ENCODE peak calls at places on chromosomes 6 and 20, in four cellular contexts. P is AG04450, V is NCI-H460, W is T-helper 1 cell. U is an unnamed sample.

GRCh38 chr6:14499804-14500203 is 382.2 kb downstream of the CD83 start:
- DNase-seq in P (peak), V (peak), W (no peak), U (no peak)

GRCh38 chr6:144776031-144776819 is 491.1 kb downstream of the UTRN start:
- DNase-seq in P (no peak), V (no peak), W (no peak), U (no peak)

GRCh38 chr6:44104661-44105060 is 22.6 kb downstream of the MRPL14 start:
- DNase-seq in P (no peak), V (no peak), W (no peak), U (peak)

GRCh38 chr20:32574296-32575226 is 10.6 kb downstream of the NOL4L start:
- DNase-seq in P (peak), V (peak), W (no peak), U (no peak)

GRCh38 chr20:37757550-37757949 is 63.7 kb downstream of the CTNNBL1 start:
- DNase-seq in P (no peak), V (no peak), W (no peak), U (no peak)

GRCh38 chr6:166534658-166535406 is 51.6 kb downstream of the RAMACL start:
- DNase-seq in P (no peak), V (no peak), W (no peak), U (no peak)

GRCh38 chr6:23633986-23634385 is 492.0 kb upstream of the NRSN1 start:
- DNase-seq in P (no peak), V (no peak), W (no peak), U (no peak)

GRCh38 chr20:48238781-48239180 is 453.5 kb upstream of the SULF2 start:
- DNase-seq in P (no peak), V (no peak), W (no peak), U (peak)

GRCh38 chr20:16308754-16309153 is 264.5 kb downstream of the KIF16B start:
- DNase-seq in P (no peak), V (no peak), W (no peak), U (no peak)

GRCh38 chr6:157063935-157064322 is 259.4 kb downstream of the TMEM242 start:
- DNase-seq in P (no peak), V (no peak), W (no peak), U (no peak)

GRCh38 chr20:32752458-32753250 is 9.4 kb upstream of the COMMD7 start:
- DNase-seq in P (peak), V (no peak), W (no peak), U (no peak)

GRCh38 chr6:129069006-129069405 is 186.1 kb downstream of the LAMA2 start:
- DNase-seq in P (no peak), V (no peak), W (no peak), U (no peak)

GRCh38 chr20:17630806-17631195 is 51.2 kb downstream of the RRBP1 start:
- DNase-seq in P (no peak), V (no peak), W (no peak), U (no peak)

GRCh38 chr6:153328194-153328593 is 197.1 kb upstream of the RGS17 start:
- DNase-seq in P (no peak), V (no peak), W (no peak), U (no peak)

GRCh38 chr6:96394727-96395126 is 126.9 kb upstream of the UFL1 start:
- DNase-seq in P (no peak), V (no peak), W (no peak), U (no peak)

GRCh38 chr6:159184559-159184958 is 15.4 kb downstream of the FNDC1 start:
- DNase-seq in P (no peak), V (no peak), W (no peak), U (no peak)

GRCh38 chr6:13373488-13373886 is 45.1 kb upstream of the TBC1D7 start:
- DNase-seq in P (no peak), V (no peak), W (no peak), U (no peak)

GRCh38 chr20:23574977-23575376 is 6.7 kb upstream of the CST9L start:
- DNase-seq in P (no peak), V (no peak), W (no peak), U (no peak)

GRCh38 chr6:113856011-113856551 is 1.1 kb upstream of the MARCKS start:
- DNase-seq in P (no peak), V (no peak), W (no peak), U (no peak)

GRCh38 chr20:44720617-44720993 is 5.4 kb downstream of the CCN5 start:
- DNase-seq in P (no peak), V (peak), W (no peak), U (no peak)

GRCh38 chr6:83365931-83366330 is 64.9 kb downstream of the ME1 start:
- DNase-seq in P (no peak), V (no peak), W (no peak), U (no peak)

GRCh38 chr6:55874309-55874708 is 1.1 kb downstream of the BMP5 start:
- DNase-seq in P (no peak), V (no peak), W (no peak), U (no peak)

GRCh38 chr20:59324441-59324840 is 24.0 kb downstream of the EDN3 start:
- DNase-seq in P (no peak), V (no peak), W (no peak), U (no peak)

GRCh38 chr6:134585529-134585873 is 267.6 kb upstream of the SGK1 start:
- DNase-seq in P (no peak), V (no peak), W (no peak), U (no peak)

GRCh38 chr6:123802697-123803455 is 789 bp upstream of the NKAIN2 start:
- DNase-seq in P (peak), V (no peak), W (no peak), U (peak)

GRCh38 chr6:163634514-163635171 is 220.1 kb downstream of the QKI start:
- DNase-seq in P (no peak), V (no peak), W (no peak), U (peak)

GRCh38 chr20:21396045-21396893 is 1.1 kb downstream of the NKX2-4 start:
- DNase-seq in P (no peak), V (no peak), W (no peak), U (no peak)

GRCh38 chr6:12962995-12963394 is 246.4 kb downstream of the PHACTR1 start:
- DNase-seq in P (no peak), V (no peak), W (no peak), U (no peak)

U was measured in posterior vena cava.